ENCODE peak calls at places on chromosomes 7 and 10, in six cellular contexts. One of them, this sample, is unnamed.

GRCh38 chr7:136877509-136877908 is 9.1 kb downstream of the CHRM2 start:
- DNase-seq in PC-9: no peak
- DNase-seq in Karpas-422: no peak
- DNase-seq in MM.1S: no peak
- DNase-seq in neural progenitor cell: no peak
- DNase-seq in HCT116: no peak
- DNase-seq in this sample: no peak

GRCh38 chr7:81111358-81111757 is 192.5 kb upstream of the SEMA3C start:
- DNase-seq in MM.1S: no peak
- DNase-seq in HCT116: peak
- DNase-seq in Karpas-422: no peak
- DNase-seq in neural progenitor cell: no peak
- DNase-seq in PC-9: peak
- DNase-seq in this sample: no peak

GRCh38 chr7:44145419-44145968 is 4.4 kb upstream of the MYL7 start:
- DNase-seq in Karpas-422: no peak
- DNase-seq in neural progenitor cell: peak
- DNase-seq in MM.1S: no peak
- DNase-seq in PC-9: no peak
- DNase-seq in HCT116: no peak
- DNase-seq in this sample: peak

GRCh38 chr7:74362262-74362661 is 73.1 kb downstream of the CLIP2 start:
- DNase-seq in PC-9: no peak
- DNase-seq in Karpas-422: no peak
- DNase-seq in HCT116: no peak
- DNase-seq in MM.1S: no peak
- DNase-seq in neural progenitor cell: no peak
- DNase-seq in this sample: peak

GRCh38 chr7:55474944-55475911 is 97.1 kb downstream of the VOPP1 start:
- DNase-seq in MM.1S: no peak
- DNase-seq in PC-9: no peak
- DNase-seq in neural progenitor cell: no peak
- DNase-seq in HCT116: no peak
- DNase-seq in Karpas-422: no peak
- DNase-seq in this sample: peak

GRCh38 chr10:69220510-69220909 is 378 bp downstream of the HKDC1 start:
- DNase-seq in Karpas-422: no peak
- DNase-seq in PC-9: no peak
- DNase-seq in neural progenitor cell: no peak
- DNase-seq in MM.1S: no peak
- DNase-seq in HCT116: no peak
- DNase-seq in this sample: no peak

GRCh38 chr7:50805425-50806130 is 22.9 kb upstream of the GRB10 start:
- DNase-seq in PC-9: no peak
- DNase-seq in HCT116: no peak
- DNase-seq in Karpas-422: no peak
- DNase-seq in neural progenitor cell: no peak
- DNase-seq in MM.1S: peak
- DNase-seq in this sample: no peak

GRCh38 chr7:27156508-27156898 is at the start of gene HOXA7:
- DNase-seq in MM.1S: no peak
- DNase-seq in HCT116: no peak
- DNase-seq in neural progenitor cell: peak
- DNase-seq in PC-9: no peak
- DNase-seq in Karpas-422: peak
- DNase-seq in this sample: peak

GRCh38 chr10:76547352-76547972 is 1090.1 kb downstream of the KCNMA1 start:
- DNase-seq in PC-9: peak
- DNase-seq in MM.1S: peak
- DNase-seq in HCT116: peak
- DNase-seq in Karpas-422: peak
- DNase-seq in neural progenitor cell: peak
- DNase-seq in this sample: peak

GRCh38 chr10:111821876-111822275 is 361.7 kb downstream of the GPAM start:
- DNase-seq in HCT116: no peak
- DNase-seq in neural progenitor cell: no peak
- DNase-seq in MM.1S: no peak
- DNase-seq in Karpas-422: no peak
- DNase-seq in PC-9: no peak
- DNase-seq in this sample: no peak

GRCh38 chr7:158317238-158318205 is 270.1 kb downstream of the PTPRN2 start:
- DNase-seq in PC-9: no peak
- DNase-seq in Karpas-422: no peak
- DNase-seq in MM.1S: no peak
- DNase-seq in neural progenitor cell: peak
- DNase-seq in HCT116: no peak
- DNase-seq in this sample: peak

GRCh38 chr10:110398419-110399162 is 93.9 kb upstream of the SMNDC1 start:
- DNase-seq in neural progenitor cell: peak
- DNase-seq in MM.1S: no peak
- DNase-seq in Karpas-422: no peak
- DNase-seq in PC-9: peak
- DNase-seq in HCT116: peak
- DNase-seq in this sample: peak

GRCh38 chr10:116696919-116697318 is 45.4 kb downstream of the HSPA12A start:
- DNase-seq in PC-9: no peak
- DNase-seq in HCT116: no peak
- DNase-seq in Karpas-422: no peak
- DNase-seq in MM.1S: peak
- DNase-seq in neural progenitor cell: no peak
- DNase-seq in this sample: no peak

GRCh38 chr7:33903770-33904679 is 1.3 kb upstream of the BMPER start:
- DNase-seq in HCT116: no peak
- DNase-seq in MM.1S: peak
- DNase-seq in PC-9: no peak
- DNase-seq in neural progenitor cell: peak
- DNase-seq in Karpas-422: no peak
- DNase-seq in this sample: peak

GRCh38 chr10:117163061-117163953 is 25.2 kb upstream of the VAX1 start:
- DNase-seq in Karpas-422: no peak
- DNase-seq in MM.1S: no peak
- DNase-seq in HCT116: no peak
- DNase-seq in neural progenitor cell: peak
- DNase-seq in PC-9: no peak
- DNase-seq in this sample: peak

GRCh38 chr7:92843034-92843760 is 6.8 kb upstream of the CDK6 start:
- DNase-seq in HCT116: no peak
- DNase-seq in neural progenitor cell: no peak
- DNase-seq in PC-9: no peak
- DNase-seq in Karpas-422: no peak
- DNase-seq in MM.1S: no peak
- DNase-seq in this sample: peak

GRCh38 chr7:100685631-100686145 is 8.4 kb downstream of the GIGYF1 start:
- DNase-seq in MM.1S: no peak
- DNase-seq in Karpas-422: no peak
- DNase-seq in PC-9: no peak
- DNase-seq in HCT116: no peak
- DNase-seq in neural progenitor cell: no peak
- DNase-seq in this sample: peak

GRCh38 chr7:41135511-41135910 is 567.4 kb downstream of the INHBA start:
- DNase-seq in PC-9: no peak
- DNase-seq in neural progenitor cell: no peak
- DNase-seq in HCT116: no peak
- DNase-seq in MM.1S: no peak
- DNase-seq in Karpas-422: no peak
- DNase-seq in this sample: no peak

GRCh38 chr7:30976381-30976780 is 12.6 kb downstream of the GHRHR start:
- DNase-seq in Karpas-422: no peak
- DNase-seq in HCT116: no peak
- DNase-seq in PC-9: no peak
- DNase-seq in MM.1S: no peak
- DNase-seq in neural progenitor cell: no peak
- DNase-seq in this sample: no peak

GRCh38 chr10:121307411-121307980 is 290.7 kb downstream of the FGFR2 start:
- DNase-seq in HCT116: no peak
- DNase-seq in MM.1S: no peak
- DNase-seq in neural progenitor cell: no peak
- DNase-seq in Karpas-422: no peak
- DNase-seq in PC-9: no peak
- DNase-seq in this sample: no peak

GRCh38 chr7:15851201-15851600 is 164.7 kb upstream of the MEOX2 start:
- DNase-seq in MM.1S: no peak
- DNase-seq in Karpas-422: no peak
- DNase-seq in PC-9: peak
- DNase-seq in HCT116: no peak
- DNase-seq in neural progenitor cell: no peak
- DNase-seq in this sample: no peak

GRCh38 chr7:112192236-112193154 is 13.7 kb downstream of the DOCK4 start:
- DNase-seq in Karpas-422: no peak
- DNase-seq in MM.1S: no peak
- DNase-seq in PC-9: peak
- DNase-seq in neural progenitor cell: no peak
- DNase-seq in HCT116: no peak
- DNase-seq in this sample: peak

GRCh38 chr7:79272938-79273337 is 180.5 kb downstream of the MAGI2 start:
- DNase-seq in Karpas-422: no peak
- DNase-seq in neural progenitor cell: no peak
- DNase-seq in MM.1S: no peak
- DNase-seq in HCT116: no peak
- DNase-seq in PC-9: no peak
- DNase-seq in this sample: no peak

GRCh38 chr7:41428330-41428729 is 274.6 kb downstream of the INHBA start:
- DNase-seq in PC-9: peak
- DNase-seq in neural progenitor cell: no peak
- DNase-seq in MM.1S: no peak
- DNase-seq in Karpas-422: no peak
- DNase-seq in HCT116: no peak
- DNase-seq in this sample: no peak

GRCh38 chr7:5143935-5144903 is 45.8 kb upstream of the WIPI2 start:
- DNase-seq in HCT116: no peak
- DNase-seq in Karpas-422: no peak
- DNase-seq in MM.1S: no peak
- DNase-seq in neural progenitor cell: no peak
- DNase-seq in PC-9: no peak
- DNase-seq in this sample: peak

GRCh38 chr10:112027881-112028280 is 155.7 kb downstream of the GPAM start:
- DNase-seq in neural progenitor cell: no peak
- DNase-seq in HCT116: no peak
- DNase-seq in MM.1S: no peak
- DNase-seq in PC-9: no peak
- DNase-seq in Karpas-422: no peak
- DNase-seq in this sample: no peak

GRCh38 chr10:127302343-127302742 is 106.0 kb upstream of the INSYN2A start:
- DNase-seq in PC-9: no peak
- DNase-seq in neural progenitor cell: no peak
- DNase-seq in Karpas-422: no peak
- DNase-seq in HCT116: no peak
- DNase-seq in MM.1S: no peak
- DNase-seq in this sample: no peak

GRCh38 chr7:100219271-100219737 is 445 bp upstream of the PVRIG start:
- DNase-seq in Karpas-422: no peak
- DNase-seq in MM.1S: no peak
- DNase-seq in PC-9: no peak
- DNase-seq in neural progenitor cell: no peak
- DNase-seq in HCT116: no peak
- DNase-seq in this sample: no peak

GRCh38 chr7:70614237-70614984 is 517.5 kb upstream of the GALNT17 start:
- DNase-seq in PC-9: no peak
- DNase-seq in MM.1S: no peak
- DNase-seq in HCT116: no peak
- DNase-seq in Karpas-422: peak
- DNase-seq in neural progenitor cell: peak
- DNase-seq in this sample: peak

GRCh38 chr7:103810112-103810744 is 179.2 kb downstream of the RELN start:
- DNase-seq in HCT116: no peak
- DNase-seq in neural progenitor cell: peak
- DNase-seq in MM.1S: no peak
- DNase-seq in Karpas-422: no peak
- DNase-seq in PC-9: no peak
- DNase-seq in this sample: no peak

GRCh38 chr7:82109288-82109687 is 334.3 kb downstream of the CACNA2D1 start:
- DNase-seq in PC-9: no peak
- DNase-seq in HCT116: no peak
- DNase-seq in neural progenitor cell: no peak
- DNase-seq in Karpas-422: no peak
- DNase-seq in MM.1S: no peak
- DNase-seq in this sample: no peak

GRCh38 chr10:62613429-62613828 is 191.1 kb upstream of the ADO start:
- DNase-seq in neural progenitor cell: no peak
- DNase-seq in Karpas-422: no peak
- DNase-seq in MM.1S: no peak
- DNase-seq in PC-9: no peak
- DNase-seq in HCT116: no peak
- DNase-seq in this sample: peak
- H3K4me2 ChIP-seq in neural progenitor cell: no peak
- H3K4me2 ChIP-seq in Karpas-422: no peak
- H3K4me2 ChIP-seq in MM.1S: no peak
- H3K4me2 ChIP-seq in PC-9: no peak
- H3K4me2 ChIP-seq in HCT116: no peak
- H3K4me2 ChIP-seq in this sample: no peak

GRCh38 chr7:2037301-2037804 is 195.4 kb downstream of the MAD1L1 start:
- DNase-seq in HCT116: no peak
- DNase-seq in neural progenitor cell: no peak
- DNase-seq in PC-9: no peak
- DNase-seq in Karpas-422: no peak
- DNase-seq in MM.1S: no peak
- DNase-seq in this sample: peak

GRCh38 chr7:2040201-2040892 is 192.4 kb downstream of the MAD1L1 start:
- DNase-seq in MM.1S: no peak
- DNase-seq in HCT116: no peak
- DNase-seq in PC-9: no peak
- DNase-seq in neural progenitor cell: no peak
- DNase-seq in Karpas-422: no peak
- DNase-seq in this sample: peak

GRCh38 chr7:2040893-2041270 is 191.9 kb downstream of the MAD1L1 start:
- DNase-seq in HCT116: no peak
- DNase-seq in neural progenitor cell: no peak
- DNase-seq in PC-9: no peak
- DNase-seq in Karpas-422: no peak
- DNase-seq in MM.1S: no peak
- DNase-seq in this sample: peak

GRCh38 chr7:2037805-2038635 is 194.7 kb downstream of the MAD1L1 start:
- DNase-seq in MM.1S: no peak
- DNase-seq in neural progenitor cell: no peak
- DNase-seq in HCT116: no peak
- DNase-seq in PC-9: no peak
- DNase-seq in Karpas-422: peak
- DNase-seq in this sample: peak

GRCh38 chr7:2038876-2039728 is 193.6 kb downstream of the MAD1L1 start:
- DNase-seq in neural progenitor cell: no peak
- DNase-seq in MM.1S: no peak
- DNase-seq in PC-9: no peak
- DNase-seq in HCT116: no peak
- DNase-seq in Karpas-422: peak
- DNase-seq in this sample: peak
- H3K4me2 ChIP-seq in neural progenitor cell: no peak
- H3K4me2 ChIP-seq in MM.1S: no peak
- H3K4me2 ChIP-seq in PC-9: no peak
- H3K4me2 ChIP-seq in HCT116: no peak
- H3K4me2 ChIP-seq in Karpas-422: peak
- H3K4me2 ChIP-seq in this sample: no peak

GRCh38 chr10:1193561-1193960 is 137.4 kb downstream of the WDR37 start:
- DNase-seq in neural progenitor cell: no peak
- DNase-seq in MM.1S: no peak
- DNase-seq in Karpas-422: no peak
- DNase-seq in PC-9: no peak
- DNase-seq in HCT116: no peak
- DNase-seq in this sample: no peak
- H3K4me2 ChIP-seq in neural progenitor cell: no peak
- H3K4me2 ChIP-seq in MM.1S: no peak
- H3K4me2 ChIP-seq in Karpas-422: no peak
- H3K4me2 ChIP-seq in PC-9: no peak
- H3K4me2 ChIP-seq in HCT116: no peak
- H3K4me2 ChIP-seq in this sample: no peak

GRCh38 chr10:30847199-30847598 is 184.5 kb downstream of the ZNF438 start:
- DNase-seq in MM.1S: no peak
- DNase-seq in HCT116: no peak
- DNase-seq in Karpas-422: peak
- DNase-seq in PC-9: no peak
- DNase-seq in neural progenitor cell: no peak
- DNase-seq in this sample: no peak
- H3K4me2 ChIP-seq in MM.1S: no peak
- H3K4me2 ChIP-seq in HCT116: no peak
- H3K4me2 ChIP-seq in Karpas-422: no peak
- H3K4me2 ChIP-seq in PC-9: no peak
- H3K4me2 ChIP-seq in neural progenitor cell: no peak
- H3K4me2 ChIP-seq in this sample: no peak

This sample was measured in osteoblast.